ENCODE peak calls at places on chromosomes 1 and 21, in nine cellular contexts. One of them, this sample, is unnamed.

GRCh38 chr1:170200665-170201397 is 55.1 kb downstream of the NTMT2 start:
- DNase-seq in prostate gland: no peak
- DNase-seq in testis: peak; percentile 47
- DNase-seq in heart right ventricle: no peak
- DNase-seq in right atrium auricular region: no peak
- DNase-seq in heart left ventricle: no peak
- DNase-seq in cardiac muscle cell: peak; percentile 46
- DNase-seq in foreskin fibroblast: no peak
- DNase-seq in AG04450: no peak
- DNase-seq in this sample: no peak

GRCh38 chr1:51234721-51235425 is 1.2 kb upstream of the RNF11 start:
- DNase-seq in prostate gland: peak; percentile 71
- DNase-seq in testis: peak; percentile 73
- DNase-seq in heart right ventricle: peak; percentile 44
- DNase-seq in right atrium auricular region: peak; percentile 79
- DNase-seq in heart left ventricle: peak; percentile 40
- DNase-seq in cardiac muscle cell: peak; percentile 25
- DNase-seq in foreskin fibroblast: peak; percentile 48
- DNase-seq in AG04450: no peak
- DNase-seq in this sample: peak; percentile 52

GRCh38 chr1:150148834-150149489 is 754 bp upstream of the PLEKHO1 start:
- DNase-seq in prostate gland: no peak
- DNase-seq in testis: no peak
- DNase-seq in heart right ventricle: no peak
- DNase-seq in right atrium auricular region: no peak
- DNase-seq in heart left ventricle: no peak
- DNase-seq in cardiac muscle cell: peak; percentile 36
- DNase-seq in foreskin fibroblast: no peak
- DNase-seq in AG04450: no peak
- DNase-seq in this sample: no peak

GRCh38 chr21:44356636-44357035 is 3.2 kb downstream of the TRPM2 start:
- DNase-seq in prostate gland: no peak
- DNase-seq in testis: no peak
- DNase-seq in heart right ventricle: no peak
- DNase-seq in right atrium auricular region: no peak
- DNase-seq in heart left ventricle: no peak
- DNase-seq in cardiac muscle cell: no peak
- DNase-seq in foreskin fibroblast: no peak
- DNase-seq in AG04450: no peak
- DNase-seq in this sample: no peak

GRCh38 chr1:13892141-13892670 is 192.2 kb downstream of the PRDM2 start:
- DNase-seq in prostate gland: no peak
- DNase-seq in testis: no peak
- DNase-seq in heart right ventricle: no peak
- DNase-seq in right atrium auricular region: no peak
- DNase-seq in heart left ventricle: no peak
- DNase-seq in cardiac muscle cell: no peak
- DNase-seq in foreskin fibroblast: no peak
- DNase-seq in AG04450: no peak
- DNase-seq in this sample: no peak

GRCh38 chr21:29074007-29074376 is 544 bp upstream of the CCT8 start:
- DNase-seq in prostate gland: no peak
- DNase-seq in testis: no peak
- DNase-seq in heart right ventricle: no peak
- DNase-seq in right atrium auricular region: no peak
- DNase-seq in heart left ventricle: no peak
- DNase-seq in cardiac muscle cell: no peak
- DNase-seq in foreskin fibroblast: no peak
- DNase-seq in AG04450: no peak
- DNase-seq in this sample: no peak

GRCh38 chr1:45187735-45188134 is 18.7 kb downstream of the ZSWIM5 start:
- DNase-seq in prostate gland: no peak
- DNase-seq in testis: no peak
- DNase-seq in heart right ventricle: no peak
- DNase-seq in right atrium auricular region: no peak
- DNase-seq in heart left ventricle: no peak
- DNase-seq in cardiac muscle cell: peak; percentile 8
- DNase-seq in foreskin fibroblast: no peak
- DNase-seq in AG04450: no peak
- DNase-seq in this sample: no peak

GRCh38 chr1:85344256-85344694 is 67.8 kb upstream of the BCL10 start:
- DNase-seq in prostate gland: peak; percentile 10
- DNase-seq in testis: peak; percentile 36
- DNase-seq in heart right ventricle: no peak
- DNase-seq in right atrium auricular region: no peak
- DNase-seq in heart left ventricle: no peak
- DNase-seq in cardiac muscle cell: peak; percentile 67
- DNase-seq in foreskin fibroblast: peak; percentile 47
- DNase-seq in AG04450: no peak
- DNase-seq in this sample: no peak

GRCh38 chr1:43648448-43648847 is 1.5 kb upstream of the KDM4A start:
- DNase-seq in prostate gland: no peak
- DNase-seq in testis: no peak
- DNase-seq in heart right ventricle: no peak
- DNase-seq in right atrium auricular region: no peak
- DNase-seq in heart left ventricle: no peak
- DNase-seq in cardiac muscle cell: peak; percentile 14
- DNase-seq in foreskin fibroblast: no peak
- DNase-seq in AG04450: no peak
- DNase-seq in this sample: no peak

GRCh38 chr1:43329995-43330751 is 7.4 kb upstream of the MPL start:
- DNase-seq in prostate gland: no peak
- DNase-seq in testis: peak; percentile 25
- DNase-seq in heart right ventricle: peak; percentile 55
- DNase-seq in right atrium auricular region: peak; percentile 80
- DNase-seq in heart left ventricle: peak; percentile 82
- DNase-seq in cardiac muscle cell: peak; percentile 91
- DNase-seq in foreskin fibroblast: peak; percentile 74
- DNase-seq in AG04450: peak; percentile 39
- DNase-seq in this sample: peak; percentile 65

GRCh38 chr1:53860967-53861411 is 22.9 kb upstream of the NDC1 start:
- DNase-seq in prostate gland: no peak
- DNase-seq in testis: peak; percentile 25
- DNase-seq in heart right ventricle: no peak
- DNase-seq in right atrium auricular region: no peak
- DNase-seq in heart left ventricle: peak; percentile 17
- DNase-seq in cardiac muscle cell: peak; percentile 72
- DNase-seq in foreskin fibroblast: peak; percentile 27
- DNase-seq in AG04450: peak; percentile 27
- DNase-seq in this sample: peak; percentile 5

GRCh38 chr1:203325418-203326091 is 20.2 kb downstream of the BTG2 start:
- DNase-seq in prostate gland: peak; percentile 65
- DNase-seq in testis: peak; percentile 61
- DNase-seq in heart right ventricle: peak; percentile 74
- DNase-seq in right atrium auricular region: peak; percentile 85
- DNase-seq in heart left ventricle: peak; percentile 75
- DNase-seq in cardiac muscle cell: no peak
- DNase-seq in foreskin fibroblast: no peak
- DNase-seq in AG04450: no peak
- DNase-seq in this sample: no peak

GRCh38 chr1:228415221-228415620 is 1.4 kb downstream of the TRIM17 start:
- DNase-seq in prostate gland: no peak
- DNase-seq in testis: no peak
- DNase-seq in heart right ventricle: no peak
- DNase-seq in right atrium auricular region: no peak
- DNase-seq in heart left ventricle: no peak
- DNase-seq in cardiac muscle cell: no peak
- DNase-seq in foreskin fibroblast: no peak
- DNase-seq in AG04450: no peak
- DNase-seq in this sample: no peak

GRCh38 chr1:209755926-209756607 is at the start of gene TRAF3IP3:
- DNase-seq in prostate gland: no peak
- DNase-seq in testis: peak; percentile 37
- DNase-seq in heart right ventricle: no peak
- DNase-seq in right atrium auricular region: no peak
- DNase-seq in heart left ventricle: peak; percentile 38
- DNase-seq in cardiac muscle cell: no peak
- DNase-seq in foreskin fibroblast: no peak
- DNase-seq in AG04450: no peak
- DNase-seq in this sample: no peak

GRCh38 chr1:9687120-9687875 is 35.8 kb downstream of the PIK3CD start:
- DNase-seq in prostate gland: peak; percentile 65
- DNase-seq in testis: peak; percentile 64
- DNase-seq in heart right ventricle: peak; percentile 32
- DNase-seq in right atrium auricular region: peak; percentile 61
- DNase-seq in heart left ventricle: peak; percentile 32
- DNase-seq in cardiac muscle cell: peak; percentile 58
- DNase-seq in foreskin fibroblast: peak; percentile 70
- DNase-seq in AG04450: peak; percentile 53
- DNase-seq in this sample: peak; percentile 80

GRCh38 chr1:9688599-9688998 is 37.1 kb downstream of the PIK3CD start:
- DNase-seq in prostate gland: no peak
- DNase-seq in testis: no peak
- DNase-seq in heart right ventricle: no peak
- DNase-seq in right atrium auricular region: no peak
- DNase-seq in heart left ventricle: no peak
- DNase-seq in cardiac muscle cell: no peak
- DNase-seq in foreskin fibroblast: no peak
- DNase-seq in AG04450: no peak
- DNase-seq in this sample: no peak

GRCh38 chr1:9689971-9690381 is 38.4 kb downstream of the PIK3CD start:
- DNase-seq in prostate gland: peak; percentile 15
- DNase-seq in testis: peak; percentile 42
- DNase-seq in heart right ventricle: peak; percentile 28
- DNase-seq in right atrium auricular region: no peak
- DNase-seq in heart left ventricle: peak; percentile 15
- DNase-seq in cardiac muscle cell: peak; percentile 30
- DNase-seq in foreskin fibroblast: no peak
- DNase-seq in AG04450: no peak
- DNase-seq in this sample: no peak

GRCh38 chr1:9689011-9689706 is 37.6 kb downstream of the PIK3CD start:
- DNase-seq in prostate gland: peak; percentile 79
- DNase-seq in testis: peak; percentile 87
- DNase-seq in heart right ventricle: peak; percentile 87
- DNase-seq in right atrium auricular region: peak; percentile 65
- DNase-seq in heart left ventricle: peak; percentile 83
- DNase-seq in cardiac muscle cell: peak; percentile 81
- DNase-seq in foreskin fibroblast: peak; percentile 62
- DNase-seq in AG04450: no peak
- DNase-seq in this sample: no peak

DNA sequence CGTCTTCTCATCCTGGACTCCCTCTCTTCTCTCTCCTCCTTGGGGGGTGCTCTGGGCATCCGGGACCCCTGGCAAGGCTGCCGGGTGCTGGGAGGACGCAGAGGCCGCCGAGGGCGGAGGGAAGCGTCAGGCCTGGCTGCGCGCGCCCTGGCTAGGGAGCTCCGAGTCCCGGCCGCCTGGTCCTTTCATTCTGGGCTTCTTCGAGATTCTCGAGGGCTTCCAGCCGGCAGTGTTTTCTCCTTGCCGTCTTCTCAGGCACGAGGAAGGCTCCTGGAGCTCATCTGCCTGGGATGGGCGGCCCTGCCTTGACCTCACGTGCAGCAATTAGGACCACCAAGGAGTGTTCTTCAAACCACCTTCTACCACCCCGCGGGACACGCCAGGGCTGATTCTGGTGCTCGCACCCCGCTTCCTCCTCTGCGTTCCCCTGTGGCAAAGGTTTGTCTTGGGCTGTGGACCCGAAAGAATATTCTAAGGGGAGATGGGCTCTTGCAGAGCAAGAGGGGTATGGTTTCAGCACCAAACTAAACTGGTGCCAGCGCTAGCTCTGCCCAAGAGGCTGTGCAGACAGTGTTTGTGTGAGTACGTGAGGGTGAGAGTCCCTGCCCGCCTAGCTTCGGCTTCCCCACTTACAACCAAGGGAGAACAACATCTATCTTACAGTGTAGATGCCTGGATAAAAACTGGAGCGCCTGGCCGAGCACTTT is 36.5 kb downstream of the PIK3CD start:
- DNase-seq in prostate gland: no peak
- DNase-seq in testis: no peak
- DNase-seq in heart right ventricle: no peak
- DNase-seq in right atrium auricular region: no peak
- DNase-seq in heart left ventricle: no peak
- DNase-seq in cardiac muscle cell: peak; percentile 38
- DNase-seq in foreskin fibroblast: no peak
- DNase-seq in AG04450: no peak
- DNase-seq in this sample: no peak
- TF ChIP-seq CTCF in prostate gland: no peak
- TF ChIP-seq CTCF in testis: no peak
- TF ChIP-seq CTCF in heart right ventricle: no peak
- TF ChIP-seq CTCF in right atrium auricular region: no peak
- TF ChIP-seq CTCF in heart left ventricle: no peak
- TF ChIP-seq CTCF in cardiac muscle cell: no peak
- TF ChIP-seq CTCF in foreskin fibroblast: no peak
- TF ChIP-seq CTCF in AG04450: peak; percentile 2
- TF ChIP-seq CTCF in this sample: no peak

GRCh38 chr1:117051224-117052064 is 8.7 kb upstream of the TTF2 start:
- DNase-seq in prostate gland: peak; percentile 63
- DNase-seq in testis: no peak
- DNase-seq in heart right ventricle: no peak
- DNase-seq in right atrium auricular region: no peak
- DNase-seq in heart left ventricle: no peak
- DNase-seq in cardiac muscle cell: peak; percentile 21
- DNase-seq in foreskin fibroblast: no peak
- DNase-seq in AG04450: no peak
- DNase-seq in this sample: no peak
- H3K4me3 ChIP-seq in prostate gland: no peak overlapping the region
- H3K4me3 ChIP-seq in testis: no peak overlapping the region
- H3K4me3 ChIP-seq in heart right ventricle: no peak overlapping the region
- H3K4me3 ChIP-seq in right atrium auricular region: no peak overlapping the region
- H3K4me3 ChIP-seq in heart left ventricle: no peak overlapping the region
- H3K4me3 ChIP-seq in cardiac muscle cell: no peak overlapping the region
- H3K4me3 ChIP-seq in foreskin fibroblast: no peak overlapping the region
- H3K4me3 ChIP-seq in AG04450: no peak overlapping the region
- H3K4me3 ChIP-seq in this sample: no peak overlapping the region

GRCh38 chr1:223556414-223557124 is 108.9 kb downstream of the CAPN8 start:
- DNase-seq in prostate gland: no peak
- DNase-seq in testis: peak; percentile 43
- DNase-seq in heart right ventricle: peak; percentile 24
- DNase-seq in right atrium auricular region: no peak
- DNase-seq in heart left ventricle: no peak
- DNase-seq in cardiac muscle cell: peak; percentile 32
- DNase-seq in foreskin fibroblast: peak; percentile 16
- DNase-seq in AG04450: no peak
- DNase-seq in this sample: no peak
- TF ChIP-seq CTCF in prostate gland: peak; percentile 35
- TF ChIP-seq CTCF in testis: peak; percentile 31
- TF ChIP-seq CTCF in heart right ventricle: peak; percentile 24
- TF ChIP-seq CTCF in right atrium auricular region: peak; percentile 43
- TF ChIP-seq CTCF in heart left ventricle: no peak
- TF ChIP-seq CTCF in cardiac muscle cell: peak; percentile 56
- TF ChIP-seq CTCF in foreskin fibroblast: peak; percentile 27
- TF ChIP-seq CTCF in AG04450: peak; percentile 30
- TF ChIP-seq CTCF in this sample: peak; percentile 45

DNA sequence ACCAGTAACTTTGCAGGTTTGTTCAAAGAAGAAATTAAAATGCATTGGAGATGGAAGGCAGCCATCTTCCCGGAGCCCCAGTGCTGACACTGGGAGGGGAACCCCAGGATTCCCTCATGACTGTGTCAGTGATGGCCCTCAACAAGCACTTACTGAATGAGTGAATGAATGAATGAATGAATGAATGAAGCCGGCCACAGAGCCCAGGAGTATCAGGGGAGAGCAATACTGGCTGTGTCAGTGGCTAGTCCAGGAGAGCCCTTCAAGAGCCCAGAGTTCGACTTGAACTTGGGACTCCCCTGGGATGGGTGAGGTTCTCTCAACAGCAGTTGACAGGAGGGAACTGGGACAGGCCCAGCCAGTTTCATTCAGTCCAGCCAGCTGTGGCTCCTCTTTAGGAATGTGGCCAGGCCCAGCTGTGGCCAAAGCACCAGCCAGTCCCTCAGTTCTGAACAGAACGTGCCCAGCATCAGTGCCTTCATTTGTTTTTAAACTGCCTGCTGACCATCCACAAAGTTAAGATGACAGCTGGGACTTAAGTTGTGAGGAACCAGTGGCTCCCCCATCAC is 9.2 kb upstream of the ERG start:
- DNase-seq in prostate gland: no peak
- DNase-seq in testis: no peak
- DNase-seq in heart right ventricle: no peak
- DNase-seq in right atrium auricular region: no peak
- DNase-seq in heart left ventricle: no peak
- DNase-seq in cardiac muscle cell: no peak
- DNase-seq in foreskin fibroblast: no peak
- DNase-seq in AG04450: no peak
- DNase-seq in this sample: no peak
- H3K4me3 ChIP-seq in prostate gland: no peak overlapping the region
- H3K4me3 ChIP-seq in testis: no peak overlapping the region
- H3K4me3 ChIP-seq in heart right ventricle: no peak overlapping the region
- H3K4me3 ChIP-seq in right atrium auricular region: no peak overlapping the region
- H3K4me3 ChIP-seq in heart left ventricle: no peak overlapping the region
- H3K4me3 ChIP-seq in cardiac muscle cell: no peak overlapping the region
- H3K4me3 ChIP-seq in foreskin fibroblast: no peak overlapping the region
- H3K4me3 ChIP-seq in AG04450: no peak overlapping the region
- H3K4me3 ChIP-seq in this sample: no peak overlapping the region

This sample was measured in kidney epithelial cell.